ENCODE peak calls at places on chromosomes 7 and 10, in five cellular contexts. One of them, this sample, is unnamed.

GRCh38 chr7:108421720-108422331 is 34.4 kb downstream of the NRCAM start:
- DNase-seq in pancreas: no peak
- DNase-seq in psoas muscle: no peak
- DNase-seq in tibial artery: no peak
- DNase-seq in mammary epithelial cell: no peak
- DNase-seq in this sample: no peak

GRCh38 chr7:107995184-107996071 is 7.5 kb downstream of the LAMB1 start:
- DNase-seq in pancreas: no peak
- DNase-seq in psoas muscle: no peak
- DNase-seq in tibial artery: no peak
- DNase-seq in mammary epithelial cell: peak
- DNase-seq in this sample: peak

GRCh38 chr10:18409599-18410397 is 241.6 kb downstream of the NSUN6 start:
- DNase-seq in pancreas: no peak
- DNase-seq in psoas muscle: no peak
- DNase-seq in tibial artery: no peak
- DNase-seq in mammary epithelial cell: no peak
- DNase-seq in this sample: no peak

GRCh38 chr10:75094465-75094864 is 17.0 kb upstream of the SAMD8 start:
- DNase-seq in pancreas: no peak
- DNase-seq in psoas muscle: no peak
- DNase-seq in tibial artery: no peak
- DNase-seq in mammary epithelial cell: no peak
- DNase-seq in this sample: no peak

GRCh38 chr7:45122975-45123860 is 11.7 kb upstream of the TBRG4 start:
- DNase-seq in pancreas: no peak
- DNase-seq in psoas muscle: no peak
- DNase-seq in tibial artery: no peak
- DNase-seq in mammary epithelial cell: no peak
- DNase-seq in this sample: no peak

GRCh38 chr10:130341325-130341724 is 205.1 kb downstream of the GLRX3 start:
- DNase-seq in pancreas: peak
- DNase-seq in psoas muscle: no peak
- DNase-seq in tibial artery: no peak
- DNase-seq in mammary epithelial cell: no peak
- DNase-seq in this sample: no peak

GRCh38 chr7:46705416-46706255 is 784.6 kb upstream of the IGFBP3 start:
- DNase-seq in pancreas: no peak
- DNase-seq in psoas muscle: no peak
- DNase-seq in tibial artery: no peak
- DNase-seq in mammary epithelial cell: no peak
- DNase-seq in this sample: peak

GRCh38 chr7:81013036-81013435 is 94.2 kb upstream of the SEMA3C start:
- DNase-seq in pancreas: no peak
- DNase-seq in psoas muscle: no peak
- DNase-seq in tibial artery: no peak
- DNase-seq in mammary epithelial cell: peak
- DNase-seq in this sample: peak

GRCh38 chr10:97200616-97201015 is 14.9 kb upstream of the SLIT1 start:
- DNase-seq in pancreas: no peak
- DNase-seq in psoas muscle: no peak
- DNase-seq in tibial artery: no peak
- DNase-seq in mammary epithelial cell: no peak
- DNase-seq in this sample: no peak

GRCh38 chr7:52831321-52831720 is 204.1 kb upstream of the POM121L12 start:
- DNase-seq in pancreas: no peak
- DNase-seq in psoas muscle: no peak
- DNase-seq in tibial artery: no peak
- DNase-seq in mammary epithelial cell: no peak
- DNase-seq in this sample: no peak

GRCh38 chr7:17680943-17681351 is 259.3 kb downstream of the SNX13 start:
- DNase-seq in pancreas: no peak
- DNase-seq in psoas muscle: no peak
- DNase-seq in tibial artery: no peak
- DNase-seq in mammary epithelial cell: peak
- DNase-seq in this sample: peak
- TF ChIP-seq CTCF in pancreas: peak
- TF ChIP-seq CTCF in psoas muscle: peak
- TF ChIP-seq CTCF in tibial artery: peak
- TF ChIP-seq CTCF in mammary epithelial cell: peak
- TF ChIP-seq CTCF in this sample: peak

GRCh38 chr7:137081694-137082093 is 213.2 kb downstream of the CHRM2 start:
- DNase-seq in pancreas: peak
- DNase-seq in psoas muscle: peak
- DNase-seq in tibial artery: peak
- DNase-seq in mammary epithelial cell: peak
- DNase-seq in this sample: peak
- H3K4me3 ChIP-seq in pancreas: no peak
- H3K4me3 ChIP-seq in psoas muscle: no peak
- H3K4me3 ChIP-seq in tibial artery: no peak
- H3K4me3 ChIP-seq in mammary epithelial cell: no peak
- H3K4me3 ChIP-seq in this sample: no peak

DNA sequence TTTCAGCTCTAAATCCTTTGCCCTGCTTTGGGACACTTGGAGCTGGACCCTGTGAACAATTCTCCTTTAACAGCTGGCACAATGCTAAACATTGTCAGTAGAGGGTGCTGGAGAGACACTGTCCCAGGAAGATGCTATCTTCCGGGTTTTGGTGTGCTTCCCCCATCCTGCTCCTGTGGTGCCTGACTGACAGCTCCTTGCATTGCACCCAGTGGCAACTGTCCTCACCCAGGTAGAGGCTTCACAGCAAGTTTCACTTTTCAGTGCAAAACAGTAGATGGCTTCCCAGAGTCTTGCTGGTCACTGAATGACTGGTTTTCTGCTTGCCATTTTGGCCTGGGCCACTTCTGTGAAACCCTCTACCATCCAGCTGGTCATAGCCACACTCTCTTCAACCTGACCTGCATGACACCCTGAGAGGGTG is 77.3 kb downstream of the CDC14C start:
- DNase-seq in pancreas: no peak
- DNase-seq in psoas muscle: no peak
- DNase-seq in tibial artery: no peak
- DNase-seq in mammary epithelial cell: peak
- DNase-seq in this sample: peak
- TF ChIP-seq CTCF in pancreas: peak
- TF ChIP-seq CTCF in psoas muscle: no peak
- TF ChIP-seq CTCF in tibial artery: no peak
- TF ChIP-seq CTCF in mammary epithelial cell: peak
- TF ChIP-seq CTCF in this sample: no peak

GRCh38 chr7:149713061-149713730 is 60.2 kb downstream of the ZNF467 start:
- DNase-seq in pancreas: no peak
- DNase-seq in psoas muscle: no peak
- DNase-seq in tibial artery: no peak
- DNase-seq in mammary epithelial cell: no peak
- DNase-seq in this sample: no peak

GRCh38 chr7:149706398-149706797 is 67.0 kb downstream of the ZNF467 start:
- DNase-seq in pancreas: no peak
- DNase-seq in psoas muscle: no peak
- DNase-seq in tibial artery: no peak
- DNase-seq in mammary epithelial cell: no peak
- DNase-seq in this sample: no peak

GRCh38 chr7:149704507-149704906 is 68.9 kb downstream of the ZNF467 start:
- DNase-seq in pancreas: no peak
- DNase-seq in psoas muscle: no peak
- DNase-seq in tibial artery: no peak
- DNase-seq in mammary epithelial cell: no peak
- DNase-seq in this sample: peak

GRCh38 chr7:149708026-149708425 is 65.4 kb downstream of the ZNF467 start:
- DNase-seq in pancreas: no peak
- DNase-seq in psoas muscle: no peak
- DNase-seq in tibial artery: no peak
- DNase-seq in mammary epithelial cell: no peak
- DNase-seq in this sample: no peak

GRCh38 chr7:149707448-149707886 is 65.9 kb downstream of the ZNF467 start:
- DNase-seq in pancreas: no peak
- DNase-seq in psoas muscle: no peak
- DNase-seq in tibial artery: no peak
- DNase-seq in mammary epithelial cell: peak
- DNase-seq in this sample: peak
- H3K4me3 ChIP-seq in pancreas: no peak
- H3K4me3 ChIP-seq in psoas muscle: no peak
- H3K4me3 ChIP-seq in tibial artery: no peak
- H3K4me3 ChIP-seq in mammary epithelial cell: no peak
- H3K4me3 ChIP-seq in this sample: no peak

GRCh38 chr10:30238836-30239235 is 110.2 kb downstream of the MTPAP start:
- DNase-seq in pancreas: no peak
- DNase-seq in psoas muscle: no peak
- DNase-seq in tibial artery: no peak
- DNase-seq in mammary epithelial cell: no peak
- DNase-seq in this sample: no peak

DNA sequence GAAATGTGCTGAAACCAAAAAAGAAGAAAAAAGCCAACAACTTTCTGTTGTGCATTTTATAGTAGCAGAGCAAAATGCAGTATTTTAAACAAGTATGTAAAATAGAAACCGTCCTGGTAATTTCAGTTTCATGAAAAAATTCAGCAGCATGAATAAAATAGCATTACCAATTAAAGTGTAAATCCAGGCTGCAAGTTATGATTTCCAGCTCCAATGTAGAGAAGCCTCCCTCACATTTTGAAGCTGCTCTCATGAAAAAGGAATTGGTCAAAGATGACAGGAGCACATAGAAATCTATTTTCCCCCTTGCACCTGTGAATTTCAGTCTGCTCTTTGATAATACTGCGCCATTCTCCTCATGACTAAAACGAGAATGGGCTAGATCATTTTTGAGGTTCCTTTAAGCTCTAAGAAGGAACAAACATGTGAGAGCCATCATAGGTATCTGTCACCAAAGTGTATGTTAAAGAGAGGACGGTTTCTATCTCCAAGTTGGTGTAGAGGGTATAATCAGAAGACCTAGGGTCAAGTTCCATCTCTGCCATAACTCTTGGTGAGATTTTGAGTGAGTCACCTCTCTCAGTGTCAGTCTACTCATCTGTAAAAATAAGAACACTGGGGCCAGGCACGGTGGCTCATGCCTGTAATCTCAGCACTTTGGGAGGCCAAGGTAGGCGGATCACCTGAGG is 107.5 kb downstream of the MTPAP start:
- DNase-seq in pancreas: no peak
- DNase-seq in psoas muscle: no peak
- DNase-seq in tibial artery: no peak
- DNase-seq in mammary epithelial cell: no peak
- DNase-seq in this sample: no peak
- TF ChIP-seq CTCF in pancreas: no peak
- TF ChIP-seq CTCF in psoas muscle: no peak
- TF ChIP-seq CTCF in tibial artery: no peak
- TF ChIP-seq CTCF in mammary epithelial cell: no peak
- TF ChIP-seq CTCF in this sample: no peak

GRCh38 chr7:31553636-31554035 is 39.7 kb downstream of the ITPRID1 start:
- DNase-seq in pancreas: no peak
- DNase-seq in psoas muscle: no peak
- DNase-seq in tibial artery: no peak
- DNase-seq in mammary epithelial cell: no peak
- DNase-seq in this sample: no peak

GRCh38 chr7:31550432-31550831 is 36.5 kb downstream of the ITPRID1 start:
- DNase-seq in pancreas: peak
- DNase-seq in psoas muscle: no peak
- DNase-seq in tibial artery: no peak
- DNase-seq in mammary epithelial cell: no peak
- DNase-seq in this sample: no peak

GRCh38 chr7:31545549-31545948 is 31.7 kb downstream of the ITPRID1 start:
- DNase-seq in pancreas: no peak
- DNase-seq in psoas muscle: no peak
- DNase-seq in tibial artery: no peak
- DNase-seq in mammary epithelial cell: no peak
- DNase-seq in this sample: no peak

GRCh38 chr7:31549621-31550020 is 35.7 kb downstream of the ITPRID1 start:
- DNase-seq in pancreas: no peak
- DNase-seq in psoas muscle: no peak
- DNase-seq in tibial artery: no peak
- DNase-seq in mammary epithelial cell: peak
- DNase-seq in this sample: no peak
- H3K4me3 ChIP-seq in pancreas: no peak
- H3K4me3 ChIP-seq in psoas muscle: no peak
- H3K4me3 ChIP-seq in tibial artery: no peak
- H3K4me3 ChIP-seq in mammary epithelial cell: no peak
- H3K4me3 ChIP-seq in this sample: no peak